ENCODE peak calls at places on chromosomes 6 and 20, in ten cellular contexts. N is NCI-H2227 treated with DMSO at 0.1 percent for 48 hours; L is mucosa of gallbladder; S is memory B cell; W is naive thymus-derived CD8-positive, alpha-beta T cell; Y is RWPE1; Z is IMR-90; F is SK-N-SH; G is activated naive CD8-positive, alpha-beta T cell treated with anti-CD3 and anti-CD28 coated beads, Interleukin-2, amount 50 U/mL, for 24 hours; X is fibroblast of pulmonary artery. V is an unnamed sample.

GRCh38 chr6:12246900-12247299 is 43.3 kb upstream of the EDN1 start:
- DNase-seq in N (no peak), L (no peak), S (no peak), W (no peak), Y (no peak), Z (peak; percentile 19), F (no peak), G (no peak), X (no peak), V (no peak)

GRCh38 chr6:110493253-110493800 is 16.9 kb upstream of the SLC22A16 start:
- DNase-seq in N (no peak), L (no peak), S (no peak), W (no peak), Y (no peak), Z (no peak), F (no peak), G (no peak), X (no peak), V (no peak)

GRCh38 chr6:107075951-107076381 is 39.3 kb downstream of the BEND3 start:
- DNase-seq in N (no peak), L (no peak), S (no peak), W (no peak), Y (no peak), Z (peak; percentile 15), F (no peak), G (no peak), X (peak; percentile 56), V (peak; percentile 56)

GRCh38 chr6:143843689-143844405 is 709 bp downstream of the LTV1 start:
- DNase-seq in N (peak; percentile 2), L (no peak), S (no peak), W (no peak), Y (no peak), Z (peak; percentile 11), F (peak; percentile 11), G (no peak), X (peak; percentile 17), V (no peak)

GRCh38 chr6:140660295-140660694 is 1285.8 kb upstream of the CITED2 start:
- DNase-seq in N (no peak), L (no peak), S (no peak), W (no peak), Y (no peak), Z (no peak), F (no peak), G (no peak), X (no peak), V (no peak)

GRCh38 chr6:117495425-117495824 is 13.0 kb downstream of the DCBLD1 start:
- DNase-seq in N (no peak), L (no peak), S (no peak), W (no peak), Y (no peak), Z (no peak), F (no peak), G (no peak), X (no peak), V (no peak)

GRCh38 chr6:117919775-117920492 is 12.9 kb downstream of the SLC35F1 start:
- DNase-seq in N (peak; percentile 5), L (no peak), S (no peak), W (no peak), Y (no peak), Z (no peak), F (peak; percentile 17), G (no peak), X (no peak), V (peak; percentile 17)

GRCh38 chr6:42503894-42504293 is 52.2 kb upstream of the TRERF1 start:
- DNase-seq in N (no peak), L (no peak), S (no peak), W (no peak), Y (no peak), Z (no peak), F (no peak), G (no peak), X (no peak), V (no peak)

GRCh38 chr6:129893513-129894098 is 32.5 kb upstream of the TMEM244 start:
- DNase-seq in N (no peak), L (no peak), S (no peak), W (no peak), Y (peak; percentile 36), Z (peak; percentile 51), F (no peak), G (no peak), X (peak; percentile 60), V (no peak)

GRCh38 chr20:13102689-13103088 is 93.9 kb downstream of the SPTLC3 start:
- DNase-seq in N (no peak), L (no peak), S (no peak), W (no peak), Y (no peak), Z (no peak), F (no peak), G (no peak), X (no peak), V (no peak)

GRCh38 chr6:165717732-165718465 is 54.9 kb upstream of the PDE10A start:
- DNase-seq in N (no peak), L (no peak), S (no peak), W (no peak), Y (no peak), Z (peak; percentile 84), F (no peak), G (no peak), X (peak; percentile 80), V (no peak)

GRCh38 chr6:49815166-49815565 is 28.1 kb upstream of the PGK2 start:
- DNase-seq in N (no peak), L (no peak), S (no peak), W (no peak), Y (no peak), Z (no peak), F (no peak), G (no peak), X (no peak), V (no peak)

GRCh38 chr6:3841066-3841454 is 8.1 kb upstream of the FAM50B start:
- DNase-seq in N (no peak), L (no peak), S (no peak), W (no peak), Y (no peak), Z (no peak), F (no peak), G (no peak), X (no peak), V (no peak)

GRCh38 chr20:3887870-3888614 is 1.1 kb upstream of the PANK2 start:
- DNase-seq in N (peak; percentile 60), L (peak; percentile 20), S (no peak), W (no peak), Y (no peak), Z (no peak), F (no peak), G (no peak), X (no peak), V (no peak)

GRCh38 chr6:156630613-156631302 is 146.4 kb upstream of the ARID1B start:
- DNase-seq in N (no peak), L (no peak), S (no peak), W (no peak), Y (no peak), Z (no peak), F (no peak), G (no peak), X (no peak), V (no peak)

GRCh38 chr6:109896333-109896732 is 81.8 kb upstream of the GPR6 start:
- DNase-seq in N (no peak), L (no peak), S (no peak), W (no peak), Y (no peak), Z (peak; percentile 5), F (no peak), G (no peak), X (no peak), V (no peak)

GRCh38 chr6:36368921-36369880 is 18.3 kb downstream of the ETV7 start:
- DNase-seq in N (no peak), L (no peak), S (no peak), W (no peak), Y (no peak), Z (peak; percentile 83), F (no peak), G (no peak), X (peak; percentile 80), V (no peak)

GRCh38 chr6:76264466-76264865 is 192.0 kb upstream of the IMPG1 start:
- DNase-seq in N (no peak), L (no peak), S (no peak), W (no peak), Y (no peak), Z (no peak), F (no peak), G (no peak), X (no peak), V (no peak)

GRCh38 chr20:33945391-33946079 is 48.2 kb upstream of the RALY start:
- DNase-seq in N (no peak), L (no peak), S (no peak), W (no peak), Y (peak; percentile 60), Z (peak; percentile 93), F (no peak), G (no peak), X (peak; percentile 82), V (no peak)

GRCh38 chr6:32148722-32149576 is 2.8 kb downstream of the PRRT1 start:
- DNase-seq in N (no peak), L (peak; percentile 77), S (peak; percentile 38), W (peak; percentile 61), Y (peak; percentile 64), Z (no peak), F (peak; percentile 65), G (peak; percentile 75), X (no peak), V (peak; percentile 34)

GRCh38 chr20:19964289-19965263 is 52.6 kb upstream of the NAA20 start:
- DNase-seq in N (no peak), L (peak; percentile 83), S (no peak), W (no peak), Y (peak; percentile 57), Z (peak; percentile 97), F (no peak), G (no peak), X (peak; percentile 92), V (peak; percentile 91)

GRCh38 chr6:52241819-52242218 is 2.5 kb downstream of the IL17F start:
- DNase-seq in N (no peak), L (no peak), S (no peak), W (no peak), Y (no peak), Z (no peak), F (no peak), G (no peak), X (no peak), V (no peak)

GRCh38 chr20:25220810-25221591 is 25.5 kb downstream of the ENTPD6 start:
- DNase-seq in N (no peak), L (no peak), S (no peak), W (no peak), Y (no peak), Z (no peak), F (no peak), G (no peak), X (no peak), V (peak; percentile 83)

GRCh38 chr6:85751374-85752055 is 108.8 kb upstream of the SYNCRIP start:
- DNase-seq in N (no peak), L (no peak), S (no peak), W (no peak), Y (no peak), Z (no peak), F (no peak), G (no peak), X (no peak), V (no peak)

GRCh38 chr20:2840138-2840966 is at the start of the genes PCED1A and VPS16:
- DNase-seq in N (peak; percentile 84), L (peak; percentile 86), S (peak; percentile 88), W (peak; percentile 87), Y (peak; percentile 94), Z (peak; percentile 85), F (peak; percentile 99), G (peak; percentile 90), X (peak; percentile 89), V (peak; percentile 80)

GRCh38 chr20:23856226-23856625 is 23.3 kb downstream of the CST5 start:
- DNase-seq in N (no peak), L (no peak), S (no peak), W (no peak), Y (no peak), Z (no peak), F (no peak), G (no peak), X (no peak), V (no peak)

GRCh38 chr6:156427345-156427744 is 349.8 kb upstream of the ARID1B start:
- DNase-seq in N (no peak), L (no peak), S (no peak), W (no peak), Y (peak; percentile 61), Z (peak; percentile 91), F (no peak), G (no peak), X (peak; percentile 89), V (no peak)

GRCh38 chr6:110328231-110328630 is 29.9 kb downstream of the METTL24 start:
- DNase-seq in N (no peak), L (no peak), S (no peak), W (no peak), Y (no peak), Z (peak; percentile 63), F (no peak), G (no peak), X (peak; percentile 50), V (no peak)